ENCODE peak calls at places on chromosomes 12 and 14, in four cellular contexts. R is astrocyte of the spinal cord, C is left lung, Z is PC-3. G is an unnamed sample.

GRCh38 chr12:72444566-72444965 is 172.4 kb downstream of the TRHDE start:
- DNase-seq in R (no peak), Z (no peak), C (no peak), G (no peak)

GRCh38 chr12:85527192-85527591 is 247.2 kb downstream of the ALX1 start:
- DNase-seq in C (no peak), R (no peak), Z (no peak), G (no peak)

GRCh38 chr12:42143401-42144173 is 1.1 kb downstream of the GXYLT1 start:
- DNase-seq in Z (peak; percentile 35), C (no peak), R (peak; percentile 47), G (no peak)

GRCh38 chr12:46509135-46509534 is 136.6 kb upstream of the SLC38A2 start:
- DNase-seq in Z (no peak), C (no peak), R (no peak), G (no peak)

GRCh38 chr12:2834581-2835491 is at the start of gene NRIP2:
- DNase-seq in C (no peak), R (peak; percentile 68), Z (no peak), G (no peak)

GRCh38 chr12:116644806-116645205 is 85.6 kb downstream of the MAP1LC3B2 start:
- DNase-seq in C (no peak), R (no peak), Z (no peak), G (no peak)

GRCh38 chr12:90653051-90653450 is 301.9 kb downstream of the CCER1 start:
- DNase-seq in Z (no peak), R (peak; percentile 16), C (no peak), G (no peak)

GRCh38 chr14:102799684-102800562 is 22.7 kb downstream of the TRAF3 start:
- DNase-seq in Z (no peak), R (peak; percentile 88), C (no peak), G (no peak)

GRCh38 chr12:93266-94005 is 26.9 kb downstream of the IQSEC3 start:
- DNase-seq in Z (no peak), R (no peak), C (no peak), G (no peak)

GRCh38 chr14:33790996-33791395 is 159.9 kb downstream of the EGLN3 start:
- DNase-seq in Z (no peak), R (no peak), C (no peak), G (no peak)
- H3K4me3 ChIP-seq in Z (no peak overlapping the region), R (no peak overlapping the region), C (no peak overlapping the region), G (no peak overlapping the region)

DNA sequence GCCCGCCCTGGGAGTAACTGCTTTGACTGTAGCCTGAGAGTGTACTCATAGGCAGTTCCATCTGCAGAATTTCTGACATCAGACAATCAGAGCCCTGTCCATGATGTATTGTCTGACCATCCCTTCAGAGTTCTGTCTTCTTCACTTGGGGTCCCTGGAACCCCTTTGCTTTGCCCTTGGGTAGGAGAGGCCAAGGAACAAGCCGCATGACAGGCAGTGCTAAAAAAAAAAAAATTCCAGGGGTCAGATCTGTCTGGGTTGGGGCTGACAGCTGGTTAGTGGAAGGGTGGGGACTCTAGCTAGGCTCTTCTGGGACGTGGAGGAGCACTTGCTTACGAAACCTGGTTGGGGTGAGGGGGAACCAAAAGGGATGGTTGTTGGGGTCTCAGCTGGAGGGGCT is 131.8 kb downstream of the C12orf75 start:
- DNase-seq in C (no peak), R (no peak), Z (no peak), G (no peak)
- H3K4me3 ChIP-seq in C (no peak overlapping the region), R (no peak overlapping the region), Z (no peak overlapping the region), G (no peak overlapping the region)

DNA sequence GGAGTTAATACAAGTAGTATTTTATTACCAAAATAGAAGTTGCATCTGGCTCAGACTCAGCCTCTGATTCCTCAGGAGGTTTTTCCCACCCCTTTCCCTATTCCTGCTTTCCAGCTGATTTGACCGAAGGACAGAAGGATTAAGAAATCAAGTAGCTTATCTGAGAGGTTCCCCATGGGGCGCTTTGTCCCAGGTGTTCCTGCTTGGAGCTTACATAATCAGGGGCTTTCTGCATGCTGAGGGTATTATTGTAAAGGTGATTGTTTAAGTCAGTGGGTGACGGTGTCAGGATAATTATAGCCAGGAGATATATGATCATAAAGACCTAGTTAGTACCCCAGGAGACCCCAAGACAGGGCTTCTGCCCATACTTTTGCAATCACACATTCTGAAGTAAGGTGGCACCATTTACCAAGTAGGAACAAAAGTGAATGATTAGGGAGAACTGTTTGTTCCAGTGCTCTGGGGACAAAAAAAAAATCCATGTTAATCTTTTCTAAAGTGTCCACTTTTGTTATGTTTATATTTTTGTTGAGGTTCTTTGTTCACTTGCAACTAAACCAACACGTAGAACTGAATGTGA is 921.3 kb downstream of the NRXN3 start:
- DNase-seq in Z (no peak), R (no peak), C (no peak), G (no peak)
- H3K4me3 ChIP-seq in Z (no peak overlapping the region), R (no peak overlapping the region), C (no peak overlapping the region), G (no peak overlapping the region)

GRCh38 chr12:94873368-94874085 is 130.0 kb downstream of the NDUFA12 start:
- DNase-seq in R (no peak), Z (no peak), C (peak; percentile 72), G (peak; percentile 64)
- H3K4me3 ChIP-seq in R (peak overlapping the region; percentile 10), Z (peak overlapping the region; percentile 40), C (peak overlapping the region; percentile 35), G (peak overlapping the region; percentile 51)

DNA sequence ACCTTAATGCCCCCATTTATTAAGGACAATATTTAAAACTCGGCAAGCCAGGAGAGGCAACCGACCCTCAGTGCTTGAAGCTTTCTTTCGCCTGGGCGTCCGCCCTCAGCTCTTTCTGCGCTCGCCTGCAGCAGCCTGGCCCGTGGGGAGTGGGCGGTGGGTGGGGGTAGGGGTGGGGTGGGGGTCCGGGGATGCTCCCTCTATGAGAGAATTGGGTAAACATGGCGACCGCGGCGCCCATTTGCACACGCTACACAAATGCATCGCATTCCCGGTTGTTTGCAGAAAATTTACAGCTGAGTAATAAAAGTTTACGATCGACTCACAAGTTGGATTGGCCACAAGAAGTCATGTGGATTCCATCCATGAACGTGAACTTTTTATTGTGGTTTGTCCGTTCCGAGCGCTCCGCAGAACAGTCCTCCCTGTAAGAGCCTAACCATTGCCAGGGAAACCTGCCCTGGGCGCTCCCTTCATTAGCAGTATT is 7.7 kb downstream of the HOXC8 start:
- DNase-seq in R (peak; percentile 82), Z (peak; percentile 89), C (peak; percentile 56), G (no peak)
- H3K4me3 ChIP-seq in R (peak overlapping the region; percentile 64), Z (peak overlapping the region; percentile 96), C (no peak overlapping the region), G (peak overlapping the region; percentile 48)

G was measured in upper lobe of right lung.